ENCODE peak calls at places on chromosome 9, in four cellular contexts. One of them, this sample, is unnamed.

GRCh38 chr9:16705121-16705604 is 165.3 kb downstream of the BNC2 start:
- DNase-seq in COLO829: peak
- DNase-seq in amniotic stem cell: peak
- DNase-seq in A673: peak
- DNase-seq in this sample: peak

GRCh38 chr9:88960632-88961031 is 30.6 kb upstream of the S1PR3 start:
- DNase-seq in COLO829: no peak
- DNase-seq in amniotic stem cell: no peak
- DNase-seq in A673: no peak
- DNase-seq in this sample: no peak

GRCh38 chr9:127204771-127205470 is 59.7 kb upstream of the GARNL3 start:
- DNase-seq in COLO829: peak
- DNase-seq in amniotic stem cell: peak
- DNase-seq in A673: peak
- DNase-seq in this sample: peak

GRCh38 chr9:35862328-35862727 is 7.9 kb downstream of the OR13J1 start:
- DNase-seq in COLO829: no peak
- DNase-seq in amniotic stem cell: no peak
- DNase-seq in A673: no peak
- DNase-seq in this sample: no peak

GRCh38 chr9:134589748-134590147 is 51.9 kb upstream of the COL5A1 start:
- DNase-seq in COLO829: no peak
- DNase-seq in amniotic stem cell: no peak
- DNase-seq in A673: no peak
- DNase-seq in this sample: no peak

GRCh38 chr9:32117291-32117690 is 267.2 kb upstream of the ACO1 start:
- DNase-seq in COLO829: no peak
- DNase-seq in amniotic stem cell: no peak
- DNase-seq in A673: no peak
- DNase-seq in this sample: no peak

GRCh38 chr9:86563350-86563749 is 209.1 kb upstream of the TUT7 start:
- DNase-seq in COLO829: no peak
- DNase-seq in amniotic stem cell: no peak
- DNase-seq in A673: peak
- DNase-seq in this sample: no peak

GRCh38 chr9:98856982-98857381 is 49.5 kb downstream of the GALNT12 start:
- DNase-seq in COLO829: no peak
- DNase-seq in amniotic stem cell: no peak
- DNase-seq in A673: no peak
- DNase-seq in this sample: no peak

GRCh38 chr9:89878687-89879086 is 273.9 kb downstream of the GADD45G start:
- DNase-seq in COLO829: no peak
- DNase-seq in amniotic stem cell: no peak
- DNase-seq in A673: no peak
- DNase-seq in this sample: no peak

GRCh38 chr9:132054024-132054423 is 25.6 kb downstream of the MED27 start:
- DNase-seq in COLO829: no peak
- DNase-seq in amniotic stem cell: no peak
- DNase-seq in A673: no peak
- DNase-seq in this sample: no peak